ENCODE peak calls at places on chromosome 19, in nine cellular contexts. H, R, O, A, M, Z, X, Q and F are unnamed samples.
A peak's percentile ranks its signal among the peaks of the same experiment; 100 is the strongest.

GRCh38 chr19:51691122-51692064 is 1.7 kb upstream of the SPACA6 start:
- DNase-seq in O (no peak), R (peak; percentile 40), A (no peak), Z (peak; percentile 75), X (no peak), Q (no peak), H (peak; percentile 21), M (no peak), F (peak; percentile 82)

GRCh38 chr19:15463865-15464371 is 426 bp downstream of the RASAL3 start:
- DNase-seq in A (no peak), Z (no peak), X (no peak), R (no peak), O (peak; percentile 79), M (no peak), Q (peak; percentile 57), H (no peak), F (no peak)

GRCh38 chr19:58568731-58569130 is 4.4 kb downstream of the MZF1 start:
- DNase-seq in Z (no peak), O (no peak), A (no peak), H (no peak), R (no peak), Q (no peak), M (no peak), X (no peak), F (no peak)

GRCh38 chr19:41552558-41552957 is 23.4 kb upstream of the CEACAM21 start:
- DNase-seq in A (no peak), Z (no peak), M (no peak), X (no peak), H (no peak), O (no peak), R (no peak), Q (no peak), F (no peak)

GRCh38 chr19:35911790-35912189 is 3.7 kb upstream of the TYROBP start:
- DNase-seq in R (peak; percentile 18), O (no peak), Z (no peak), Q (no peak), H (no peak), X (no peak), A (no peak), M (no peak), F (no peak)

GRCh38 chr19:13692096-13692495 is 72.2 kb upstream of the MRI1 start:
- DNase-seq in R (peak; percentile 90), M (peak; percentile 25), Q (no peak), H (no peak), Z (peak; percentile 46), O (no peak), A (no peak), X (peak; percentile 9), F (peak; percentile 16)

GRCh38 chr19:48403606-48404005 is 10.1 kb downstream of the GRIN2D start:
- DNase-seq in A (no peak), O (peak; percentile 48), R (peak; percentile 77), H (peak; percentile 78), M (peak; percentile 72), Z (peak; percentile 67), Q (no peak), X (no peak), F (peak; percentile 72)

GRCh38 chr19:15810335-15810734 is 5.1 kb downstream of the OR10H1 start:
- DNase-seq in H (no peak), M (peak; percentile 16), Q (no peak), Z (no peak), X (no peak), A (no peak), R (peak; percentile 4), O (no peak), F (no peak)

GRCh38 chr19:40348961-40349507 is 539 bp downstream of the PLD3 start:
- DNase-seq in Q (no peak), X (no peak), H (no peak), A (peak; percentile 3), R (peak; percentile 70), M (peak; percentile 72), Z (peak; percentile 65), O (no peak), F (peak; percentile 64)

GRCh38 chr19:48772503-48772953 is 17.2 kb downstream of the FGF21 start:
- DNase-seq in H (no peak), R (no peak), X (no peak), A (no peak), Z (no peak), O (no peak), M (peak; percentile 37), Q (no peak), F (no peak)

GRCh38 chr19:48698046-48698445 is 2.3 kb downstream of the FUT2 start:
- DNase-seq in Z (peak; percentile 63), M (peak; percentile 54), H (no peak), X (no peak), O (no peak), A (no peak), R (peak; percentile 75), Q (no peak), F (peak; percentile 79)

GRCh38 chr19:14369399-14370168 is 11.7 kb upstream of the ADGRE5 start:
- DNase-seq in A (no peak), O (peak; percentile 91), H (no peak), Q (peak; percentile 85), M (no peak), R (peak; percentile 64), X (peak; percentile 62), Z (peak; percentile 41), F (peak; percentile 56)

GRCh38 chr19:13135068-13136062 is 14.8 kb downstream of the STX10 start:
- DNase-seq in O (no peak), Q (no peak), H (no peak), X (no peak), M (no peak), R (no peak), Z (no peak), A (no peak), F (no peak)

GRCh38 chr19:16834747-16835146 is 5.5 kb downstream of the SIN3B start:
- DNase-seq in X (no peak), R (no peak), H (no peak), O (no peak), Z (no peak), A (no peak), M (peak; percentile 40), Q (no peak), F (no peak)